ENCODE peak calls at places on chromosome X, in seven cellular contexts. U is IMR-90, T is mesendoderm, Y is mesenchymal stem cell, P is H9, A is H1, L is trophoblast cell. V is an unnamed sample.

GRCh38 chrX:13373807-13374187 is 53.9 kb upstream of the ATXN3L start:
- DNase-seq in U (peak; percentile 82), T (no peak), A (no peak), P (no peak), Y (peak; percentile 58), L (no peak), V (no peak)

GRCh38 chrX:21838937-21839333 is 482 bp upstream of the MBTPS2 start:
- DNase-seq in L (no peak), T (no peak), A (no peak), U (peak; percentile 14), Y (peak; percentile 40), P (no peak), V (no peak)

GRCh38 chrX:134547047-134547679 is 87.2 kb downstream of the HPRT1 start:
- DNase-seq in Y (peak; percentile 59), A (no peak), U (peak; percentile 43), P (no peak), L (no peak), T (no peak), V (no peak)

GRCh38 chrX:40622741-40623536 is at the start of gene MPC1L:
- DNase-seq in L (no peak), A (no peak), P (peak; percentile 43), Y (no peak), U (no peak), T (no peak), V (no peak)

GRCh38 chrX:46912673-46913491 is 661 bp downstream of the JADE3 start:
- DNase-seq in U (peak; percentile 14), A (no peak), T (peak; percentile 78), Y (peak; percentile 59), L (peak; percentile 22), P (peak; percentile 49), V (peak; percentile 51)

GRCh38 chrX:31423575-31424284 is 351.9 kb upstream of the FTHL17 start:
- DNase-seq in T (peak; percentile 53), P (peak; percentile 31), L (no peak), Y (peak; percentile 78), A (peak; percentile 5), U (peak; percentile 62), V (no peak)

GRCh38 chrX:140502491-140503229 is 2.2 kb downstream of the SOX3 start:
- DNase-seq in P (no peak), U (no peak), Y (no peak), A (no peak), L (no peak), T (peak; percentile 37), V (no peak)

GRCh38 chrX:150465326-150465725 is 102.2 kb downstream of the MAMLD1 start:
- DNase-seq in Y (no peak), U (no peak), A (no peak), L (no peak), P (no peak), T (no peak), V (no peak)

GRCh38 chrX:30577362-30577961 is at the start of gene TASL:
- DNase-seq in L (no peak), Y (no peak), A (no peak), P (no peak), U (no peak), T (no peak), V (no peak)

GRCh38 chrX:105533951-105534350 is 288.4 kb upstream of the NRK start:
- DNase-seq in U (no peak), Y (no peak), P (no peak), A (no peak), T (no peak), L (no peak), V (no peak)

GRCh38 chrX:53047228-53047627 is 1.4 kb upstream of the GPR173 start:
- DNase-seq in L (no peak), U (peak; percentile 15), A (no peak), P (no peak), Y (peak; percentile 15), T (no peak), V (no peak)

GRCh38 chrX:149370097-149370496 is 135.0 kb downstream of the IDS start:
- DNase-seq in A (no peak), T (no peak), U (no peak), L (no peak), Y (peak; percentile 0), P (no peak), V (no peak)

GRCh38 chrX:66728818-66729271 is 90.0 kb upstream of the EDA2R start:
- DNase-seq in U (peak; percentile 59), A (peak; percentile 13), L (peak; percentile 44), Y (peak; percentile 60), T (peak; percentile 76), P (peak; percentile 67), V (peak; percentile 51)

GRCh38 chrX:119105826-119106225 is 21.8 kb downstream of the KIAA1210 start:
- DNase-seq in T (no peak), A (no peak), U (peak; percentile 19), Y (peak; percentile 22), L (no peak), P (no peak), V (no peak)

GRCh38 chrX:29634516-29634915 is 580.8 kb upstream of the MAGEB2 start:
- DNase-seq in Y (no peak), A (no peak), U (peak; percentile 54), L (no peak), T (no peak), P (no peak), V (no peak)

GRCh38 chrX:110180176-110180927 is 137.5 kb downstream of the AMMECR1 start:
- DNase-seq in A (no peak), U (peak; percentile 84), T (peak; percentile 27), Y (peak; percentile 75), P (no peak), L (no peak), V (no peak)

GRCh38 chrX:123184199-123184857 is at the start of gene GRIA3:
- DNase-seq in T (peak; percentile 60), L (no peak), P (peak; percentile 35), A (no peak), Y (peak; percentile 24), U (no peak), V (peak; percentile 17)

GRCh38 chrX:7242613-7243012 is 94.7 kb upstream of the PUDP start:
- DNase-seq in T (no peak), L (no peak), U (no peak), A (no peak), P (no peak), Y (no peak), V (no peak)

GRCh38 chrX:3803713-3804112 is 90.3 kb upstream of the PRKX start:
- DNase-seq in Y (no peak), U (no peak), T (no peak), L (no peak), A (no peak), P (no peak), V (no peak)

GRCh38 chrX:84865113-84865512 is 138.6 kb upstream of the APOOL start:
- DNase-seq in Y (no peak), A (no peak), L (no peak), T (no peak), U (no peak), P (no peak), V (no peak)

GRCh38 chrX:44971674-44972073 is 98.7 kb downstream of the KDM6A start:
- DNase-seq in A (no peak), L (no peak), P (no peak), U (no peak), Y (no peak), T (no peak), V (no peak)

GRCh38 chrX:20217279-20217678 is 49.4 kb downstream of the RPS6KA3 start:
- DNase-seq in P (no peak), U (peak; percentile 78), A (no peak), T (no peak), Y (peak; percentile 46), L (no peak), V (no peak)

GRCh38 chrX:15016051-15016450 is 142.8 kb downstream of the MOSPD2 start:
- DNase-seq in Y (no peak), P (no peak), T (no peak), A (no peak), U (peak; percentile 4), L (no peak), V (no peak)

GRCh38 chrX:148885203-148885602 is 384.8 kb downstream of the AFF2 start:
- DNase-seq in U (no peak), Y (no peak), T (peak; percentile 8), A (no peak), P (no peak), L (no peak), V (no peak)

GRCh38 chrX:95346854-95347253 is 1337.8 kb upstream of the DIAPH2 start:
- DNase-seq in P (no peak), Y (no peak), T (peak; percentile 14), L (no peak), U (peak; percentile 5), A (no peak), V (no peak)

GRCh38 chrX:10021461-10022272 is 54.5 kb downstream of the CLDN34 start:
- DNase-seq in U (peak; percentile 14), Y (peak; percentile 39), P (no peak), T (peak; percentile 55), A (no peak), L (peak; percentile 70), V (no peak)

GRCh38 chrX:119247702-119248101 is 11.6 kb downstream of the PGRMC1 start:
- DNase-seq in U (no peak), T (no peak), A (no peak), Y (no peak), L (no peak), P (no peak), V (no peak)

GRCh38 chrX:129983575-129984131 is 1.2 kb downstream of the BCORL1 start:
- DNase-seq in Y (no peak), P (peak; percentile 28), T (no peak), L (no peak), U (no peak), A (no peak), V (no peak)

GRCh38 chrX:99939883-99940232 is 470.2 kb downstream of the PCDH19 start:
- DNase-seq in A (no peak), L (no peak), U (no peak), T (peak; percentile 0), P (no peak), Y (no peak), V (no peak)

GRCh38 chrX:152206426-152206825 is 68.0 kb upstream of the MAGEA10 start:
- DNase-seq in U (no peak), L (no peak), T (no peak), Y (no peak), P (no peak), A (no peak), V (no peak)
- H3K23ac ChIP-seq in U (no peak overlapping the region), L (no peak overlapping the region), T (no peak overlapping the region), Y (no peak overlapping the region), P (no peak overlapping the region), A (no peak overlapping the region), V (no peak overlapping the region)

DNA sequence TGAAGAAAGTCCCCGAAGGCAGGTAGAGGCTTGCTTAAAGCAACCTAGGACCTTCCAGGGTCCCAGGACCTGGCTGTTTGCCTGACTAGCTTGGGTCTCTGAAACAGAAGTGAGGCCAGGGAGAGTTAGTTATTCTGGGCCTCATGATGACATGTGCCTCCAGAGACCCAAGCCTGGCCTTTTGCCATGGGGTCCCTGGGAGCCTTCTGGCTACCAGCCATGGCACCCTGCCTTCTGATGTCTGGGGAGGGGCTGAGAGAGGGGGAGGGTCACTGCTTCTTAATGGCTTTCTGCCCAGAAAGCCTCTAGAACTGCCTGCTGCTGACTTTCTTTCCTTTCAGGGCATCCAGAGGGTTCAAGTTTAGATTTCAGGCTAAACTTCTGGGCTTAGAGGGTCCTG is 1.0 kb upstream of the STARD8 start:
- DNase-seq in T (no peak), U (no peak), P (no peak), Y (no peak), L (no peak), A (no peak), V (no peak)
- H3K23ac ChIP-seq in T (no peak overlapping the region), U (no peak overlapping the region), P (no peak overlapping the region), Y (no peak overlapping the region), L (no peak overlapping the region), A (no peak overlapping the region), V (no peak overlapping the region)

GRCh38 chrX:153832732-153833131 is 2.4 kb upstream of the PDZD4 start:
- DNase-seq in Y (no peak), L (no peak), P (no peak), A (no peak), U (no peak), T (no peak), V (no peak)
- H3K23ac ChIP-seq in Y (no peak overlapping the region), L (no peak overlapping the region), P (no peak overlapping the region), A (no peak overlapping the region), U (no peak overlapping the region), T (no peak overlapping the region), V (no peak overlapping the region)

GRCh38 chrX:69884210-69884609 is 165.5 kb downstream of the AWAT2 start:
- DNase-seq in P (no peak), A (no peak), T (no peak), Y (no peak), L (no peak), U (no peak), V (no peak)
- H3K23ac ChIP-seq in P (no peak overlapping the region), A (no peak overlapping the region), T (no peak overlapping the region), Y (no peak overlapping the region), L (no peak overlapping the region), U (no peak overlapping the region), V (no peak overlapping the region)